ENCODE peak calls at places on chromosomes 13 and 19, in four cellular contexts. One of them, this sample, is unnamed.

GRCh38 chr13:98954313-98954712 is 23.6 kb downstream of the DOCK9 start:
- DNase-seq in keratinocyte: no peak
- DNase-seq in fibroblast of the aortic adventitia: no peak
- DNase-seq in esophagus squamous epithelium: no peak
- DNase-seq in this sample: no peak

GRCh38 chr19:39919976-39920375 is 14.5 kb downstream of the FCGBP start:
- DNase-seq in esophagus squamous epithelium: no peak
- DNase-seq in fibroblast of the aortic adventitia: no peak
- DNase-seq in keratinocyte: no peak
- DNase-seq in this sample: no peak

GRCh38 chr13:50993908-50994307 is 84.3 kb downstream of the RNASEH2B start:
- DNase-seq in esophagus squamous epithelium: no peak
- DNase-seq in fibroblast of the aortic adventitia: peak
- DNase-seq in keratinocyte: no peak
- DNase-seq in this sample: no peak

GRCh38 chr13:68369739-68370138 is 1139.6 kb upstream of the PCDH9 start:
- DNase-seq in esophagus squamous epithelium: no peak
- DNase-seq in keratinocyte: no peak
- DNase-seq in fibroblast of the aortic adventitia: no peak
- DNase-seq in this sample: no peak

GRCh38 chr13:99506632-99507031 is 5.4 kb downstream of the TM9SF2 start:
- DNase-seq in keratinocyte: no peak
- DNase-seq in esophagus squamous epithelium: no peak
- DNase-seq in fibroblast of the aortic adventitia: no peak
- DNase-seq in this sample: no peak

GRCh38 chr19:16661480-16662034 is 618 bp downstream of the TMEM38A start:
- DNase-seq in keratinocyte: no peak
- DNase-seq in esophagus squamous epithelium: no peak
- DNase-seq in fibroblast of the aortic adventitia: no peak
- DNase-seq in this sample: no peak

GRCh38 chr19:46659151-46660007 is 1.6 kb downstream of the DACT3 start:
- DNase-seq in esophagus squamous epithelium: no peak
- DNase-seq in keratinocyte: no peak
- DNase-seq in fibroblast of the aortic adventitia: peak
- DNase-seq in this sample: no peak

GRCh38 chr13:43303040-43303729 is 279.8 kb downstream of the DNAJC15 start:
- DNase-seq in esophagus squamous epithelium: no peak
- DNase-seq in keratinocyte: no peak
- DNase-seq in fibroblast of the aortic adventitia: peak
- DNase-seq in this sample: no peak

GRCh38 chr13:92187378-92187989 is 789.1 kb downstream of the GPC5 start:
- DNase-seq in fibroblast of the aortic adventitia: peak
- DNase-seq in keratinocyte: no peak
- DNase-seq in esophagus squamous epithelium: no peak
- DNase-seq in this sample: no peak

GRCh38 chr19:18233224-18233825 is 7.1 kb upstream of the PDE4C start:
- DNase-seq in fibroblast of the aortic adventitia: peak
- DNase-seq in keratinocyte: no peak
- DNase-seq in esophagus squamous epithelium: no peak
- DNase-seq in this sample: no peak

GRCh38 chr19:55230780-55231179 is 2.2 kb upstream of the TMEM86B start:
- DNase-seq in keratinocyte: no peak
- DNase-seq in fibroblast of the aortic adventitia: no peak
- DNase-seq in esophagus squamous epithelium: no peak
- DNase-seq in this sample: no peak

GRCh38 chr13:72295173-72295572 is 428.2 kb upstream of the DACH1 start:
- DNase-seq in fibroblast of the aortic adventitia: peak
- DNase-seq in keratinocyte: no peak
- DNase-seq in esophagus squamous epithelium: no peak
- DNase-seq in this sample: no peak

GRCh38 chr13:77737583-77738200 is 40.2 kb downstream of the SLAIN1 start:
- DNase-seq in fibroblast of the aortic adventitia: no peak
- DNase-seq in esophagus squamous epithelium: no peak
- DNase-seq in keratinocyte: no peak
- DNase-seq in this sample: no peak

GRCh38 chr13:27298849-27299248 is 28.2 kb downstream of the RASL11A start:
- DNase-seq in fibroblast of the aortic adventitia: no peak
- DNase-seq in keratinocyte: no peak
- DNase-seq in esophagus squamous epithelium: no peak
- DNase-seq in this sample: no peak

GRCh38 chr19:45442927-45443461 is 19.3 kb upstream of the ERCC1 start:
- DNase-seq in keratinocyte: no peak
- DNase-seq in fibroblast of the aortic adventitia: peak
- DNase-seq in esophagus squamous epithelium: no peak
- DNase-seq in this sample: no peak

GRCh38 chr13:49569993-49570689 is 15.2 kb downstream of the RCBTB1 start:
- DNase-seq in keratinocyte: no peak
- DNase-seq in esophagus squamous epithelium: no peak
- DNase-seq in fibroblast of the aortic adventitia: no peak
- DNase-seq in this sample: no peak

GRCh38 chr19:47229674-47230121 is 1.3 kb downstream of the BBC3 start:
- DNase-seq in esophagus squamous epithelium: no peak
- DNase-seq in fibroblast of the aortic adventitia: peak
- DNase-seq in keratinocyte: no peak
- DNase-seq in this sample: no peak

GRCh38 chr13:30038884-30039283 is 188.5 kb upstream of the UBL3 start:
- DNase-seq in esophagus squamous epithelium: no peak
- DNase-seq in keratinocyte: no peak
- DNase-seq in fibroblast of the aortic adventitia: peak
- DNase-seq in this sample: no peak

GRCh38 chr19:710767-711166 is 2.0 kb downstream of the PALM start:
- DNase-seq in fibroblast of the aortic adventitia: peak
- DNase-seq in keratinocyte: no peak
- DNase-seq in esophagus squamous epithelium: no peak
- DNase-seq in this sample: no peak
- H3K4me3 ChIP-seq in fibroblast of the aortic adventitia: peak
- H3K4me3 ChIP-seq in keratinocyte: no peak
- H3K4me3 ChIP-seq in esophagus squamous epithelium: peak
- H3K4me3 ChIP-seq in this sample: peak

GRCh38 chr19:35955881-35956634 is 19.9 kb downstream of the LRFN3 start:
- DNase-seq in fibroblast of the aortic adventitia: no peak
- DNase-seq in keratinocyte: no peak
- DNase-seq in esophagus squamous epithelium: no peak
- DNase-seq in this sample: no peak

GRCh38 chr19:35960432-35960972 is 24.3 kb downstream of the LRFN3 start:
- DNase-seq in keratinocyte: no peak
- DNase-seq in fibroblast of the aortic adventitia: no peak
- DNase-seq in esophagus squamous epithelium: no peak
- DNase-seq in this sample: no peak

GRCh38 chr19:35959968-35960320 is 23.8 kb downstream of the LRFN3 start:
- DNase-seq in esophagus squamous epithelium: no peak
- DNase-seq in fibroblast of the aortic adventitia: no peak
- DNase-seq in keratinocyte: no peak
- DNase-seq in this sample: no peak

GRCh38 chr19:35959040-35959967 is 23.1 kb downstream of the LRFN3 start:
- DNase-seq in fibroblast of the aortic adventitia: no peak
- DNase-seq in keratinocyte: no peak
- DNase-seq in esophagus squamous epithelium: no peak
- DNase-seq in this sample: no peak

GRCh38 chr19:35958660-35959039 is 22.5 kb downstream of the LRFN3 start:
- DNase-seq in fibroblast of the aortic adventitia: no peak
- DNase-seq in esophagus squamous epithelium: no peak
- DNase-seq in keratinocyte: no peak
- DNase-seq in this sample: no peak
- H3K4me3 ChIP-seq in fibroblast of the aortic adventitia: no peak
- H3K4me3 ChIP-seq in esophagus squamous epithelium: peak
- H3K4me3 ChIP-seq in keratinocyte: no peak
- H3K4me3 ChIP-seq in this sample: no peak

GRCh38 chr19:30217461-30217860 is 154.7 kb upstream of the ZNF536 start:
- DNase-seq in esophagus squamous epithelium: no peak
- DNase-seq in keratinocyte: no peak
- DNase-seq in fibroblast of the aortic adventitia: no peak
- DNase-seq in this sample: no peak
- H3K4me3 ChIP-seq in esophagus squamous epithelium: no peak
- H3K4me3 ChIP-seq in keratinocyte: no peak
- H3K4me3 ChIP-seq in fibroblast of the aortic adventitia: no peak
- H3K4me3 ChIP-seq in this sample: no peak

GRCh38 chr19:49710372-49710951 is 19.5 kb downstream of the CPT1C start:
- DNase-seq in keratinocyte: no peak
- DNase-seq in esophagus squamous epithelium: no peak
- DNase-seq in fibroblast of the aortic adventitia: peak
- DNase-seq in this sample: no peak

GRCh38 chr19:49713236-49713845 is 22.4 kb downstream of the CPT1C start:
- DNase-seq in fibroblast of the aortic adventitia: no peak
- DNase-seq in keratinocyte: no peak
- DNase-seq in esophagus squamous epithelium: no peak
- DNase-seq in this sample: no peak

GRCh38 chr19:49716154-49716553 is 25.2 kb downstream of the CPT1C start:
- DNase-seq in keratinocyte: no peak
- DNase-seq in fibroblast of the aortic adventitia: no peak
- DNase-seq in esophagus squamous epithelium: no peak
- DNase-seq in this sample: no peak

DNA sequence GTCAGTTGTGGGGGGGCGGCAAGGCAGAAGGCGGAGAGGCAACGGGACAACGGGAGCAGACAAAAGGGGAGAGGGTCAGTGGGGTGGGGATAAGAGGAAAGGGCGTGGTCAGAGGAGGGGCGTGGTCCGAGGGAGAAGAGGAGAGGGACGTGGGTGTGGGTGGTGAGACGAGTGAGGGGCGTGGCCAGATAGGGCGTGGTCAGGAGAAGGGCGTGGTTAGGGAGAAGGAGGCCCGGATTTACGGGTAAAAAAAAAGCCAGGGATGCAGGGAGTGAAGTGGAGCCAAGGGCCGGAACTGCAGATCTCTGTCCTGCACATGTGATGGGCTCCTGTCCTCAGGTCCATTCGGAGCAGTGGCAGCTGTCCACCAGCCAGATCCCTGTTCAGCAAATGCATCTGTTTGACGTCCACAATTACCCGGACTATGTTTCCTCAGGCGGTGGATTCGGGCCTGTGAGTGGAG is 21.5 kb downstream of the CPT1C start:
- DNase-seq in keratinocyte: no peak
- DNase-seq in fibroblast of the aortic adventitia: peak
- DNase-seq in esophagus squamous epithelium: no peak
- DNase-seq in this sample: no peak
- H3K4me3 ChIP-seq in keratinocyte: no peak
- H3K4me3 ChIP-seq in fibroblast of the aortic adventitia: no peak
- H3K4me3 ChIP-seq in esophagus squamous epithelium: no peak
- H3K4me3 ChIP-seq in this sample: no peak

DNA sequence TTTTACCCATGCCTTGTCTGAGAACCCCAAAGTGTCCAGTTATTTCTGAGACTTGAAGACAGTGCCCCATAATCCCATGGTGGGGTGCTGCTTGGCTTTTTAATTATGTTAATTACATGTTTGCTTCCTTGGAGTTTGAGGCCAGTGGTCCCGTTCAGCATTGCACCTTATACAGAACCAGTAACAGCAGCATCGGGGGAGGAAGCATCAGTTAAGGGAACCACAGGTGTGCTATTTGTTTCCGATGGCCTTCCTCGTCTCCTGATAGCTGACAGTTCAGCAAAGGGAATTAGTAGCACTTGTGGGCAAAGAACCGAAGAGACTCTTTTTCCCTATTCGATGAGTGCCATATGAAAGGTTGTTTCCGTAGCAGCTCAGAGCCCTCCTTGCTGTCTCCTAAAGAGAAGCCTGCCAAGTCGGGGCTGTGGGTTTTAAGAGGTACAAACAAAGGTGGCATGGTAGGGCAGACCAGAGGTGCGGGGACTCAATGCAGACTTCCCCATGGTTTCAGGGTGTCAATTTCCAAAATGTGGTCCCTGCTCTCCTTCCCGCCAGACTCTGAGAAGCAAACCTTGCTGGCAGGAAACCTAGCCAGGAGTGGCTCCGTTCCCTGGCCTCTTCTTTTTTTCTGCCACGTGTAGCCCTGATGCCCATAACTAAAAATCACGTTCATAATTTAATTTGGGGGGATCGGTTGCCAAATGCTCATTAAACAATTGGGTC is 225.2 kb upstream of the TSHZ3 start:
- DNase-seq in keratinocyte: no peak
- DNase-seq in fibroblast of the aortic adventitia: no peak
- DNase-seq in esophagus squamous epithelium: no peak
- DNase-seq in this sample: no peak
- H3K4me3 ChIP-seq in keratinocyte: no peak
- H3K4me3 ChIP-seq in fibroblast of the aortic adventitia: no peak
- H3K4me3 ChIP-seq in esophagus squamous epithelium: no peak
- H3K4me3 ChIP-seq in this sample: no peak

GRCh38 chr13:33078268-33078667 is 62.0 kb downstream of the KL start:
- DNase-seq in keratinocyte: no peak
- DNase-seq in fibroblast of the aortic adventitia: no peak
- DNase-seq in esophagus squamous epithelium: no peak
- DNase-seq in this sample: no peak
- H3K4me3 ChIP-seq in keratinocyte: no peak
- H3K4me3 ChIP-seq in fibroblast of the aortic adventitia: no peak
- H3K4me3 ChIP-seq in esophagus squamous epithelium: no peak
- H3K4me3 ChIP-seq in this sample: no peak

GRCh38 chr19:42201489-42202289 is 15.8 kb downstream of the DEDD2 start:
- DNase-seq in esophagus squamous epithelium: no peak
- DNase-seq in fibroblast of the aortic adventitia: no peak
- DNase-seq in keratinocyte: no peak
- DNase-seq in this sample: no peak

GRCh38 chr19:42198676-42199439 is 18.6 kb downstream of the DEDD2 start:
- DNase-seq in keratinocyte: no peak
- DNase-seq in fibroblast of the aortic adventitia: no peak
- DNase-seq in esophagus squamous epithelium: no peak
- DNase-seq in this sample: no peak

GRCh38 chr19:42202290-42202867 is 15.1 kb downstream of the DEDD2 start:
- DNase-seq in keratinocyte: no peak
- DNase-seq in fibroblast of the aortic adventitia: no peak
- DNase-seq in esophagus squamous epithelium: no peak
- DNase-seq in this sample: no peak

GRCh38 chr19:42199440-42200115 is 17.9 kb downstream of the DEDD2 start:
- DNase-seq in fibroblast of the aortic adventitia: no peak
- DNase-seq in keratinocyte: peak
- DNase-seq in esophagus squamous epithelium: no peak
- DNase-seq in this sample: no peak

DNA sequence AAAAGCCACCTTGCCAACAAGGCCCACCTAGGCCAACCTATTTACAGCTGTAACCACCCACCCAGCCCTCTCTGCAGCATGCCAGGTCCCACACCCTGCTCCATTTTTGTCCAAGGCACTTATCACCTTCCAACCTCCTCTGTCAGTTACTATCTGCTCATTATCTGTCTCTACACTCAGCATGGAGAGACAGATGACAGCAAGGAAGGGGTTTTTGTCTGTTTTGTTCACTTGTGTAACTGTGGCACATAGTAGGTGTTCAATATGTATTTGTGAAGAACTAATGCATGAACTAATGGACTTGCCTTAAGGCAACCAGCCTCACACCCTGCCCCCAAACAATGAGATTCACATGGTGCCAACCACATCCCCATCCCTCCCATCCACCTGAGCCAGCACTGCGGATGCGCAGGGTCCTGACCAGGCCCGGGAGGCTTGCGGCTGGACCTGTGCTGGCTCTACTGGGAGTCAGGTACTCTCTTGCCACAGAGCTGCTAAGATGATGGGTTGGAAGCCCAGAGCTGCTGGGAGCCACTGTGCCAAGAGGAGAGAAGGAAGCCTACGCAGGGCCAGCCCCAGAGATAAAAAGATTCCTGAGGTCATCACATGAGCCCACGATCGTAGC is 17.2 kb downstream of the DEDD2 start:
- DNase-seq in fibroblast of the aortic adventitia: no peak
- DNase-seq in keratinocyte: no peak
- DNase-seq in esophagus squamous epithelium: no peak
- DNase-seq in this sample: no peak
- H3K4me3 ChIP-seq in fibroblast of the aortic adventitia: no peak
- H3K4me3 ChIP-seq in keratinocyte: no peak
- H3K4me3 ChIP-seq in esophagus squamous epithelium: peak
- H3K4me3 ChIP-seq in this sample: no peak

This sample was measured in vagina.